ENCODE peak calls at places on chromosomes 6 and 20, in ten cellular contexts. G is GM23248, R is IMR-90, E is HCT116, K is H9, S is neuronal stem cell, X is PC-9, I is astrocyte, T is fibroblast of lung, N is A549. V is an unnamed sample. For H3K4me1, the result is how much of the 10 kb centered on the place peaks cover.

GRCh38 chr6:106924699-106925523 is 49.6 kb downstream of the CD24 start:
- DNase-seq in I (no peak), T (no peak), R (no peak), S (no peak), X (no peak), K (no peak), G (no peak), E (no peak), N (no peak), V (no peak)

GRCh38 chr6:91099501-91099900 is 512.6 kb upstream of the MAP3K7 start:
- DNase-seq in S (no peak), K (no peak), G (no peak), E (no peak), R (no peak), X (no peak), N (no peak), I (no peak), T (no peak), V (no peak)

GRCh38 chr20:50957798-50958732 is at the start of gene DPM1:
- DNase-seq in E (no peak), T (peak), K (peak), G (peak), X (no peak), N (peak), I (peak), R (peak), S (peak), V (peak)

GRCh38 chr6:149318581-149319286 is 1.2 kb downstream of the TAB2 start:
- DNase-seq in X (no peak), N (no peak), K (no peak), R (no peak), I (no peak), S (no peak), E (no peak), T (peak), G (peak), V (peak)

GRCh38 chr6:9482030-9482731 is 932.7 kb downstream of the TFAP2A start:
- DNase-seq in E (peak), G (peak), N (peak), I (peak), S (no peak), T (peak), K (no peak), X (peak), R (peak), V (no peak)

GRCh38 chr20:46400253-46400652 is 6.2 kb downstream of the ELMO2 start:
- DNase-seq in E (no peak), G (peak), K (no peak), R (peak), S (no peak), X (peak), T (peak), I (peak), N (no peak), V (no peak)

GRCh38 chr6:33490198-33490597 is 35.8 kb downstream of the ZBTB9 start:
- DNase-seq in K (no peak), S (no peak), T (no peak), R (no peak), E (no peak), N (no peak), G (no peak), I (no peak), X (peak), V (peak)

GRCh38 chr20:40317156-40317790 is 371.8 kb downstream of the MAFB start:
- DNase-seq in G (no peak), I (no peak), T (no peak), X (peak), N (no peak), R (no peak), K (no peak), S (no peak), E (no peak), V (no peak)

GRCh38 chr20:11153819-11154218 is 480.0 kb upstream of the JAG1 start:
- DNase-seq in R (peak), E (no peak), K (no peak), N (no peak), G (no peak), I (peak), T (peak), S (no peak), X (peak), V (no peak)

GRCh38 chr6:835476-836160 is 142.7 kb upstream of the EXOC2 start:
- DNase-seq in K (no peak), G (no peak), E (no peak), R (no peak), I (no peak), T (no peak), N (peak), S (no peak), X (no peak), V (no peak)

GRCh38 chr20:6299451-6299850 is 176.6 kb upstream of the FERMT1 start:
- DNase-seq in S (no peak), I (peak), X (no peak), N (no peak), R (no peak), E (no peak), T (peak), G (no peak), K (no peak), V (no peak)

GRCh38 chr6:3311798-3312197 is 53.1 kb downstream of the PSMG4 start:
- DNase-seq in R (no peak), S (no peak), N (no peak), E (no peak), G (no peak), K (no peak), X (no peak), T (no peak), I (no peak), V (no peak)

GRCh38 chr6:842141-842540 is 149.2 kb upstream of the EXOC2 start:
- DNase-seq in X (no peak), I (no peak), G (no peak), T (no peak), S (no peak), K (no peak), R (no peak), E (no peak), N (no peak), V (no peak)

GRCh38 chr20:47781631-47782030 is 3.6 kb downstream of the SULF2 start:
- DNase-seq in N (no peak), X (peak), G (no peak), S (no peak), T (no peak), E (no peak), I (no peak), K (no peak), R (no peak), V (no peak)

GRCh38 chr6:155265843-155266535 is 2.2 kb downstream of the CLDN20 start:
- DNase-seq in I (no peak), X (no peak), E (no peak), S (no peak), R (no peak), N (no peak), K (no peak), T (no peak), G (peak), V (no peak)

GRCh38 chr6:133835901-133836300 is 53.0 kb upstream of the TCF21 start:
- DNase-seq in X (no peak), G (peak), K (no peak), E (no peak), S (no peak), N (no peak), I (no peak), T (no peak), R (peak), V (no peak)

GRCh38 chr6:99390896-99391295 is 3.1 kb downstream of the COQ3 start:
- DNase-seq in E (no peak), G (no peak), T (no peak), N (no peak), K (no peak), I (no peak), R (no peak), X (no peak), S (no peak), V (no peak)

GRCh38 chr6:51360287-51360686 is 541.6 kb downstream of the TFAP2B start:
- DNase-seq in K (no peak), N (no peak), R (no peak), T (no peak), I (no peak), X (no peak), G (no peak), E (no peak), S (no peak), V (no peak)

GRCh38 chr20:51389543-51389924 is 153.0 kb downstream of the NFATC2 start:
- DNase-seq in I (no peak), X (no peak), T (no peak), N (no peak), K (no peak), E (no peak), R (no peak), S (no peak), G (no peak), V (no peak)

GRCh38 chr6:18561006-18561750 is 174.0 kb downstream of the RNF144B start:
- DNase-seq in K (no peak), T (no peak), R (no peak), S (no peak), G (peak), E (no peak), N (no peak), X (no peak), I (no peak), V (no peak)

GRCh38 chr6:135231469-135231844 is 50.3 kb downstream of the MYB start:
- DNase-seq in K (no peak), R (no peak), I (no peak), X (no peak), N (no peak), S (no peak), E (no peak), G (peak), T (peak), V (no peak)

GRCh38 chr20:62945771-62946339 is 6.7 kb upstream of the SLC17A9 start:
- DNase-seq in S (no peak), N (no peak), R (no peak), E (no peak), I (no peak), G (no peak), T (no peak), K (no peak), X (no peak), V (no peak)

GRCh38 chr20:3406481-3407425 is 716 bp downstream of the DNAAF9 start:
- DNase-seq in T (peak), X (no peak), R (peak), S (peak), K (peak), E (no peak), N (peak), I (no peak), G (peak), V (no peak)

GRCh38 chr20:2599265-2600060 is 53.0 kb upstream of the NOP56 start:
- DNase-seq in K (peak), S (peak), R (no peak), E (no peak), I (no peak), N (no peak), T (no peak), G (no peak), X (no peak), V (no peak)

GRCh38 chr6:46648869-46649488 is 3.6 kb downstream of the CYP39A1 start:
- DNase-seq in E (peak), G (peak), T (no peak), N (no peak), S (no peak), K (no peak), R (no peak), I (no peak), X (peak), V (peak)

GRCh38 chr20:57440678-57441509 is 49.7 kb downstream of the RBM38 start:
- DNase-seq in I (no peak), G (peak), R (peak), X (no peak), E (no peak), K (peak), T (peak), S (no peak), N (no peak), V (no peak)

GRCh38 chr20:39851459-39851858 is 837.6 kb downstream of the MAFB start:
- DNase-seq in E (no peak), S (no peak), N (no peak), T (peak), K (no peak), G (peak), R (peak), X (no peak), I (peak), V (no peak)

DNA sequence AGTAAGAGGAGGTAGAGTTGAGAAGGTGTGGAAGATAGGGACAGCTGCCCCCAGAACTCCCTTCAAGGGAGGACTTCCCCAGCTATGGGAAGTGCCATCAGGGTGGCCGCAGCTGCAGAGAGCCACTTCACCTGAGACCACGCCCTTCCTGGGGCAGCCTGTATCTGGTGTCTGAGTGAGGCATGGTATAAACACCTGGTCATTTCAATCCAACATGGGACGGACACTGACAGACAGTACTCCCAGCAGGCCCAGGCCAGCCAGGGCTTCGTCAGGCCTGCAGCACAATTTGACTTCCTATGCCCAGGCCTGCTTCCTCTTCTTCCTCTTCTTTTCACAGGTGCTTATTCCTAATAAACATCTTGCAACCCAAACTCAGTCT is 4.5 kb downstream of the SOX12 start:
- DNase-seq in N (no peak), S (no peak), E (no peak), X (no peak), G (no peak), T (no peak), K (no peak), R (no peak), I (no peak), V (no peak)
- H3K4me2 ChIP-seq in N (peak), S (no peak), E (peak), X (no peak), G (no peak), T (no peak), K (no peak), R (no peak), I (peak), V (peak)

DNA sequence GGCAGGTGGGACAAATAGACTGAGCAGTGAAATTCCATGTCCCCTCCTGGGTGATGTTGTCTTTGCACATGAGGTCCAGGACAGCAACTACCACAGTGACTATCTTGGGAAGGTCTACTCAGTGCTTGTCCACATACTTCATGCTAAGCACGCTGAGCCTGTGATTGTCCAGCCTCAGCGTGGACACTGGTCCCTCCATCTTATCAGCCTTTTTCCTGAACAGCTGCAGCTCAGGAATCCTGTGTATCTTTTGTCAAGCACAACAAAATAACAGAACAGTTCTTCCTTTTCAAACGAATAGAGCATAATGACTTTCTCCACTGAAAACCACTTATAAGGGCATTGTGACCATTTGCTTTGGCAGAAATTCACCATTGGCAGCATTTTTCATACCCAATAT is 90.4 kb downstream of the FYN start:
- DNase-seq in E (no peak), X (no peak), R (no peak), N (no peak), K (no peak), G (no peak), T (no peak), S (no peak), I (no peak), V (no peak)
- H3K4me1 ChIP-seq in E (under half), X (under half), R (under half), N (under half), K (under half), G (under half), T (under half), S (under half), I (under half), V (under half)

GRCh38 chr6:111803804-111804203 is 69.4 kb downstream of the FYN start:
- DNase-seq in N (no peak), T (peak), E (no peak), G (no peak), X (no peak), I (peak), R (peak), K (no peak), S (no peak), V (no peak)

GRCh38 chr6:111802720-111803119 is 70.5 kb downstream of the FYN start:
- DNase-seq in T (no peak), I (no peak), X (no peak), R (no peak), K (no peak), E (no peak), S (no peak), G (no peak), N (no peak), V (no peak)

GRCh38 chr6:111805511-111806181 is 67.6 kb downstream of the FYN start:
- DNase-seq in E (no peak), N (no peak), S (no peak), X (peak), R (peak), I (peak), G (peak), K (no peak), T (peak), V (peak)

GRCh38 chr6:111804627-111805235 is 68.5 kb downstream of the FYN start:
- DNase-seq in E (no peak), N (no peak), X (peak), R (peak), G (peak), T (peak), I (peak), S (no peak), K (no peak), V (no peak)

DNA sequence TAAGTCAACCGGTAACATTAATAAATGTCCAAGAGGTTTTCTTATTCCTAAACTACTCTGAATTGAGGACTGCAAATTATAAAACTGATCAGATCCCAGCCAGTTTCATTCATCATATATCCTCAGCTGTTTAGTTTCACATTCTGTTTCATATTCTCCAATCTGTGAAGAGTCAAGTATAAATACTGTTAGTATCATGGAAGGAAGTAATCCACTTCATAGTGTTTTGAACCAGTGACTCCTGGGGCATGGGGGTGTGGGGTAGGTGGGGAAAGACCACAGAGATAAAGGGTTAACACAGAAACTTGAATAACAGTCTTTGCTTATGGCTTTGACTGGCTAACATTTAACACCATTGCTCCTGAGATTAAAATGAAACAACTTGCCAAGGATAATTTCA is 69.9 kb downstream of the FYN start:
- DNase-seq in E (no peak), T (no peak), S (no peak), R (no peak), G (no peak), I (no peak), K (no peak), X (no peak), N (no peak), V (no peak)
- H3K4me2 ChIP-seq in E (no peak), T (no peak), S (no peak), R (peak), G (no peak), I (peak), K (no peak), X (no peak), N (no peak), V (no peak)

DNA sequence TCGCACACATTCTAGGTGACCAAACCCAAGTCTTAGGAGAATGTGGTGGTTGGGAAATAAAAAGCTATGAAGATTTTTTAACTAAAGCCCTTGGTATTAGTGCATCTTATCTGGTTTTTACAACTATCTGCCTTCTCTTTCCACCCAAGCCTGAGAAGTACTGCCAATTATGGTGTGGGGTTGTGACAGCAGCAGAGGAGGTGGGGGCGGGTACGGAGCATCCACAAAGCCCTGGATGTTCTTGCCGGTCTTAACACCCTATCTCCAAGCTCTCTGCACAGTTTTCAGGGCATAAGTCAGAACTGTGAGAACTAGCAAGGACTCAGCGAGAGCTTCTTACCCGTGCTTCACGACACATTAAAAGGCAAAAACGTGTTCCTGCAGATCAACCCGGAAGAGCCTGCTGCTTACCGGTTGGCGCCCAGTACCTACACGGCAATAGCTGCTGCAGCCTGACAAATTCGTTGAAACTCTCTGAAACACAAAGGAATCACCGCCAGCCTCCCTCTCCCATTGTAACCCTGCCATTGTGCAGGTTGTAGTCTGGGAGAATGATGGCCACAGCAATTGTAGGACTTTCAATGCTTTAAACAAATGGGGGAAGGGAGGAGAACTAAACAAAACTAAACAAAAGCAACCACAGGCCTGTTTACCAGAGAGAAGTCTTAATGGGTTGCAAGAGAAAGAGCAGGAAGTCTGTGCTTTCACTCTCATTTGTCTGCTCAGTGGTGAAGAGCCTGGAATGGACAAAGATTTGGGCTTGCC is 461.1 kb upstream of the JARID2 start:
- DNase-seq in S (peak), R (no peak), N (no peak), X (no peak), T (no peak), E (no peak), G (no peak), I (no peak), K (peak), V (no peak)
- H3K4me1 ChIP-seq in S (under half), R (under half), N (under half), X (under half), T (under half), E (under half), G (under half), I (under half), K (under half), V (under half)

DNA sequence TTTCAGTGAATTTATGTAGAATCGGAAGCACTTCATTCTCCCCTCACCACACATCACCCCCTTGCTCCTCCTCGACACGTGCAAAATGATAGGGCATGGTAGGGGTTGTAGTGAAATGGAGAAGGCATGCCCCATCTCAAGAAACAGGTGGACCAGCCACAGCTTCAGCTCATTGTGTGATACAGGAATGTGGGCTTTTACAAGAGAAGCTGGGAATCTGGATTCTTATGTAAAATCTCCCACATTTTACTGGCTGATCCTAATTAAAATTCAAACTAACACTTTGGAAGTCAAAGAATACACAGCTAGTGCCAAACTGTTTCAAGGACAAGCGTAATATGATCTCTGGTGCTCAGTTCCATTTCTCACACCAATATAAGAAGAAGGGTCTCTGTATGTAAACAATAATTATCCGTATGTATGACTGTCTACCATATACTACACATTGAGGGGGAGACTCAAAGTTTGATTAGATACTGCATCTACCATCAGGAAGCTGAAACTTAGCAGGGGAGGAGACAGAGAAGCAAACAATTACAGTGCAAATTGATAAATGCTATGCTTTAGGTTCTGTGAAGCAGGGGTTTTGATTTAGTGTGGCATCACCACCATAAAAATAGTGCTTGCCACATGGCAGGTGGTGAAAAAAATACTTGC is 24.3 kb upstream of the KIAA0408 start:
- DNase-seq in G (peak), I (no peak), E (no peak), T (no peak), K (peak), S (no peak), N (no peak), X (no peak), R (no peak), V (no peak)
- H3K4me2 ChIP-seq in G (peak), I (peak), E (no peak), T (peak), K (peak), S (no peak), N (peak), X (peak), R (peak), V (no peak)

DNA sequence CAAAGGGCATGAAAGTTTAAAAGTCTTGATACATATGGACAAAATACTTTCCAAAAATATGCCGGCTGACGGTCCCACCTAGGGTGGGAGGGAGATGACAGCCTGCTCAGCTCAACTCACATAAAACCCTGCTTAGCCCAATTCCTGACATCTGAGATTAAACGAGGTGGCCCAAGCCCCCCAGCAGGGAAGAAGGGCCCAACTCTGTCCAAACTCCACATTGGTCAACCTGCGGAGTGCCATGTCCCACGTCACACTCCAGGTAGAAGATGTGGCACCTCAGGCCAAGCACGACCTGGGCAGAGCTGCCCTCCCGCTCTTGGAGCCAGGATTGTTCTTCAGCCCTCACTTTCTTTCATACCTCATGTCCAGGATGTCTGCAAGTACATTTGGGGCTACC is 48.2 kb downstream of the FGD2 start:
- DNase-seq in G (no peak), E (no peak), S (no peak), T (no peak), R (no peak), N (no peak), X (no peak), K (no peak), I (no peak), V (no peak)
- H3K4me1 ChIP-seq in G (under half), E (half or more), S (under half), T (under half), R (under half), N (half or more), X (half or more), K (under half), I (under half), V (under half)